ENCODE peak calls at places on chromosomes 7 and 10, in nine cellular contexts. U is GM23248, D is PC-3, H is OCI-LY7, V is neural progenitor cell, E is HCT116, Z is SK-N-SH, P is GM23338, I is hepatocyte. X is an unnamed sample. For H3K4me1, the result is how much of the 10 kb centered on the place peaks cover.

GRCh38 chr10:6014241-6014761 is 37.0 kb upstream of the IL15RA start:
- DNase-seq in U (peak), D (peak), H (peak), V (peak), E (peak), Z (peak), P (peak), I (peak), X (peak)

GRCh38 chr7:47428052-47428779 is 153.7 kb downstream of the TNS3 start:
- DNase-seq in U (no peak), D (no peak), H (no peak), V (no peak), E (no peak), Z (peak), P (no peak), I (no peak), X (no peak)

GRCh38 chr10:49645417-49646255 is 31.8 kb downstream of the CHAT start:
- DNase-seq in U (no peak), D (no peak), H (no peak), V (peak), E (no peak), Z (no peak), P (no peak), I (no peak), X (no peak)

GRCh38 chr10:92849234-92849525 is 860 bp downstream of the EXOC6 start:
- DNase-seq in U (peak), D (no peak), H (no peak), V (no peak), E (no peak), Z (no peak), P (no peak), I (no peak), X (peak)

GRCh38 chr7:47893238-47893637 is 55.0 kb downstream of the PKD1L1 start:
- DNase-seq in U (peak), D (peak), H (peak), V (peak), E (peak), Z (peak), P (peak), I (no peak), X (no peak)

GRCh38 chr7:119010635-119011034 is 786.1 kb downstream of the ANKRD7 start:
- DNase-seq in U (no peak), D (no peak), H (no peak), V (no peak), E (no peak), Z (no peak), P (no peak), I (no peak), X (no peak)

GRCh38 chr10:30617070-30617469 is 12.5 kb downstream of the LYZL2 start:
- DNase-seq in U (no peak), D (no peak), H (no peak), V (no peak), E (no peak), Z (no peak), P (no peak), I (no peak), X (no peak)

GRCh38 chr7:91949221-91950009 is 8.8 kb downstream of the AKAP9 start:
- DNase-seq in U (no peak), D (peak), H (no peak), V (no peak), E (no peak), Z (no peak), P (no peak), I (no peak), X (no peak)

GRCh38 chr10:79562135-79562756 is 2.0 kb upstream of the SFTPA2 start:
- DNase-seq in U (peak), D (no peak), H (peak), V (peak), E (peak), Z (peak), P (peak), I (peak), X (peak)

GRCh38 chr7:106166651-106167342 is 54.7 kb upstream of the SYPL1 start:
- DNase-seq in U (peak), D (peak), H (peak), V (peak), E (peak), Z (peak), P (peak), I (peak), X (peak)

GRCh38 chr10:78630944-78631838 is 437.6 kb upstream of the ZMIZ1 start:
- DNase-seq in U (no peak), D (no peak), H (no peak), V (no peak), E (no peak), Z (no peak), P (no peak), I (no peak), X (no peak)

GRCh38 chr7:155506854-155507337 is 39.5 kb downstream of the CNPY1 start:
- DNase-seq in U (peak), D (no peak), H (no peak), V (peak), E (no peak), Z (no peak), P (peak), I (peak), X (no peak)

GRCh38 chr10:24427678-24428409 is 218.9 kb downstream of the KIAA1217 start:
- DNase-seq in U (peak), D (no peak), H (no peak), V (no peak), E (no peak), Z (no peak), P (no peak), I (no peak), X (no peak)

GRCh38 chr7:99539213-99539811 is 12.6 kb downstream of the FAM200A start:
- DNase-seq in U (no peak), D (no peak), H (no peak), V (no peak), E (no peak), Z (no peak), P (no peak), I (no peak), X (no peak)

GRCh38 chr10:26215923-26216576 is 524 bp upstream of the GAD2 start:
- DNase-seq in U (peak), D (no peak), H (no peak), V (peak), E (no peak), Z (peak), P (peak), I (peak), X (no peak)

GRCh38 chr10:67602268-67602950 is 93.6 kb downstream of the CTNNA3 start:
- DNase-seq in U (peak), D (peak), H (no peak), V (no peak), E (peak), Z (no peak), P (no peak), I (no peak), X (no peak)

GRCh38 chr10:86071145-86071544 is 295.4 kb downstream of the GRID1 start:
- DNase-seq in U (no peak), D (no peak), H (no peak), V (no peak), E (no peak), Z (no peak), P (no peak), I (no peak), X (no peak)

GRCh38 chr10:60896033-60896432 is 48.0 kb downstream of the RHOBTB1 start:
- DNase-seq in U (peak), D (no peak), H (no peak), V (no peak), E (no peak), Z (no peak), P (no peak), I (peak), X (no peak)

GRCh38 chr7:139739863-139740597 is 37.8 kb downstream of the HIPK2 start:
- DNase-seq in U (no peak), D (peak), H (no peak), V (no peak), E (no peak), Z (no peak), P (no peak), I (no peak), X (no peak)

GRCh38 chr7:139737221-139738100 is 40.3 kb downstream of the HIPK2 start:
- DNase-seq in U (peak), D (no peak), H (peak), V (no peak), E (no peak), Z (no peak), P (no peak), I (no peak), X (no peak)

GRCh38 chr7:139738101-139738489 is 39.7 kb downstream of the HIPK2 start:
- DNase-seq in U (peak), D (no peak), H (no peak), V (no peak), E (no peak), Z (no peak), P (no peak), I (peak), X (no peak)

GRCh38 chr7:139741239-139741638 is 36.6 kb downstream of the HIPK2 start:
- DNase-seq in U (no peak), D (no peak), H (no peak), V (no peak), E (no peak), Z (no peak), P (no peak), I (no peak), X (no peak)

GRCh38 chr7:139738772-139739171 is 39.0 kb downstream of the HIPK2 start:
- DNase-seq in U (no peak), D (no peak), H (no peak), V (no peak), E (no peak), Z (no peak), P (no peak), I (no peak), X (no peak)
- H3K4me1 ChIP-seq in U (half or more), D (half or more), H (under half), V (under half), E (under half), Z (under half), P (under half), I (under half), X (under half)

GRCh38 chr10:124052561-124052960 is 40.8 kb downstream of the CHST15 start:
- DNase-seq in U (no peak), D (no peak), H (no peak), V (no peak), E (no peak), Z (no peak), P (no peak), I (no peak), X (no peak)

GRCh38 chr10:124050021-124051015 is 43.1 kb downstream of the CHST15 start:
- DNase-seq in U (no peak), D (no peak), H (no peak), V (no peak), E (no peak), Z (no peak), P (no peak), I (no peak), X (no peak)

GRCh38 chr10:124048371-124049290 is 44.8 kb downstream of the CHST15 start:
- DNase-seq in U (no peak), D (no peak), H (no peak), V (no peak), E (no peak), Z (no peak), P (no peak), I (no peak), X (no peak)

GRCh38 chr10:124047427-124048157 is 45.8 kb downstream of the CHST15 start:
- DNase-seq in U (no peak), D (no peak), H (no peak), V (no peak), E (no peak), Z (no peak), P (no peak), I (no peak), X (no peak)

GRCh38 chr10:124049484-124049883 is 43.9 kb downstream of the CHST15 start:
- DNase-seq in U (peak), D (peak), H (no peak), V (no peak), E (peak), Z (no peak), P (no peak), I (no peak), X (no peak)
- TF ChIP-seq EZH2phosphoT487 in U (no peak), D (no peak), H (no peak), V (no peak), E (no peak), Z (no peak), P (no peak), I (no peak), X (no peak)

DNA sequence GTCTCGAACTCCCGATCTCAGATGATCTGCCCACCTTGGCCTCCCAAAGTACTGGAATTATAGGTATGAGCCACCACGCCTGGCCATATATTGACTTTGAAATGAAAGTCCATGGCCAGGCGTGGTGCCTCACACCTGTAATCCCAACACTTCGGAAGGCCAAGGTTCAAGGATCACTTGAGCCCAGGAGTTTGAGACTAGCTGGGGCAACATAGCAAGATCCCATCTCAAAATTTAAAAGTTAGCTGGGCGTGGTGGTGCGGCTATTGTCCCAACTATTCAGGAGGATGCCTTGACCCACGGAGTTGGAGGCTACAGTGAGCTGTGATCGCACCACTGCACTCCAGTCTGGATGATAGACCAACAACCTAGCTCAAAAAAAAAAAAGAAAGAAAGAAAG is 6.0 kb upstream of the CCZ1 start:
- DNase-seq in U (no peak), D (no peak), H (no peak), V (no peak), E (no peak), Z (no peak), P (no peak), I (no peak), X (no peak)
- H3K4me1 ChIP-seq in U (under half), D (under half), H (under half), V (under half), E (under half), Z (under half), P (under half), I (under half), X (under half)

GRCh38 chr7:70725448-70725847 is 406.5 kb upstream of the GALNT17 start:
- DNase-seq in U (no peak), D (no peak), H (no peak), V (no peak), E (no peak), Z (no peak), P (no peak), I (no peak), X (no peak)

GRCh38 chr7:70726294-70726693 is 405.6 kb upstream of the GALNT17 start:
- DNase-seq in U (no peak), D (no peak), H (no peak), V (no peak), E (no peak), Z (no peak), P (no peak), I (no peak), X (no peak)

GRCh38 chr7:70727861-70728260 is 404.1 kb upstream of the GALNT17 start:
- DNase-seq in U (no peak), D (no peak), H (no peak), V (no peak), E (no peak), Z (no peak), P (no peak), I (no peak), X (no peak)

GRCh38 chr7:70728873-70729552 is 402.9 kb upstream of the GALNT17 start:
- DNase-seq in U (no peak), D (no peak), H (no peak), V (peak), E (no peak), Z (no peak), P (peak), I (peak), X (no peak)

GRCh38 chr7:70726951-70727378 is 405.0 kb upstream of the GALNT17 start:
- DNase-seq in U (no peak), D (no peak), H (no peak), V (no peak), E (no peak), Z (no peak), P (no peak), I (no peak), X (no peak)
- TF ChIP-seq EZH2phosphoT487 in U (no peak), D (no peak), H (no peak), V (no peak), E (no peak), Z (no peak), P (no peak), I (no peak), X (no peak)

GRCh38 chr7:42074079-42074478 is 162.9 kb downstream of the GLI3 start:
- DNase-seq in U (no peak), D (no peak), H (no peak), V (no peak), E (no peak), Z (no peak), P (no peak), I (no peak), X (no peak)
- H3K4me1 ChIP-seq in U (under half), D (under half), H (under half), V (half or more), E (under half), Z (under half), P (under half), I (under half), X (under half)

GRCh38 chr10:46310851-46311250 is 24.1 kb downstream of the ANTXRL start:
- DNase-seq in U (no peak), D (no peak), H (no peak), V (no peak), E (no peak), Z (no peak), P (no peak), I (no peak), X (no peak)
- TF ChIP-seq EZH2phosphoT487 in U (no peak), D (no peak), H (no peak), V (no peak), E (no peak), Z (no peak), P (no peak), I (no peak), X (no peak)

DNA sequence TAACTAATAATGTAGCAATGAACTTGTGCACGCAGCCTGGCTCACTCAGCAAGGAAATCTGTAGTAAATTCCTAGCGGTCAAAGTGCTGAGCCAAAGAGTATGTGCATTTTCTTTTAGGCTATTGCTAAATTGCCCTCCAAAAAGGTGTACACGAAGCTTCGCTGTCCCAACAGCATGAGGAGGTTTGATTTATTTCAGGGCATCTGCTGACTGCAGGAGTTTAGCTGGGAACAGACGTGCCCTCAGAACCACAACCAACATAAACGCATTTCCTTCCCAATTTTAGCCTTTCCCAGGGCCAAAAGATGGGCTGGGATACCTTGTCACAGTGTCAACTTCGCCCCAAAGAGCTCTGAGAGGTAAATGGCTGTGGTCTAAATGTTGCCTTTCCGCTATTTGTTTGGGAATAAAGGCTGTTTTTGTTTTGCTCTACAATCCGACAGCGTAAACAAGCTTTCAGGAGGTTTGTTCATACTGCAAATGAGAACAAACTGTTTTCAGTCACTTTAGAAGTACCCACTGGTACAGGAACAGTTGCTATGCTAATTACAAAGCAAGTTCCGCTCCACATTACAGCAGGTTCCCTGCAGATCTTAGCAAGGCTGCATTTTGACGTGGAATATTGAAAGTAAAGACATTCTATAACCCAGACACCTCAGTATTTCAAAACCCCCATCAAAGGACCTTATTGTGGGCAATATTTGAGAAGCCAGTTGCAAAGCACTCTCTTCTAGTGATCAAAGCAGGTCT is 16.7 kb downstream of the VSIR start:
- DNase-seq in U (no peak), D (no peak), H (no peak), V (no peak), E (no peak), Z (no peak), P (no peak), I (no peak), X (no peak)
- H3K4me1 ChIP-seq in U (under half), D (under half), H (under half), V (under half), E (under half), Z (under half), P (under half), I (under half), X (under half)

GRCh38 chr10:123994417-123995081 is 98.8 kb downstream of the CHST15 start:
- DNase-seq in U (peak), D (peak), H (peak), V (peak), E (peak), Z (peak), P (peak), I (peak), X (peak)
- TF ChIP-seq EZH2phosphoT487 in U (no peak), D (no peak), H (no peak), V (no peak), E (no peak), Z (no peak), P (no peak), I (no peak), X (no peak)

DNA sequence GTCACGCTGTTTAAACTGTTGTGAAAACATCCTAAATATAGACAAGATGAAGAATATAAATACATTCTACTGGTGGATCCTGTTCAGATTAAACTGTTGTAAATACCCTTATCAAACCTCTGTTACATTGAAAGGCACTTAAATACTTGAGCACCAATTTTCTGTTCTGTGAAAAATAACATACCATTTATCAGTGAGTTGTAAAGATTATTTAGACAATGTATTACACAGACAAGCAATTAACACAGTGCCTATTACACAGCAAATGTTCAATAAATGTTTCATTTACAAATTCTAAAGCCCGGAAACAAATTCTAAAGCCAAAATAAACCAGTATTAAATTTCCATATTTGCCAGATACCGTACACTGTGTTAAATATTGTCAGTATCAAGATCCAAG is 14.1 kb downstream of the ASZ1 start:
- DNase-seq in U (no peak), D (no peak), H (no peak), V (no peak), E (no peak), Z (no peak), P (no peak), I (no peak), X (no peak)
- H3K4me1 ChIP-seq in U (under half), D (under half), H (under half), V (under half), E (under half), Z (under half), P (under half), I (under half), X (under half)

GRCh38 chr7:1331576-1332467 is 99.2 kb downstream of the UNCX start:
- DNase-seq in U (no peak), D (no peak), H (no peak), V (no peak), E (no peak), Z (peak), P (no peak), I (no peak), X (no peak)
- TF ChIP-seq EZH2phosphoT487 in U (no peak), D (no peak), H (no peak), V (no peak), E (no peak), Z (no peak), P (no peak), I (no peak), X (no peak)